ENCODE peak calls at places on chromosomes 11 and 22, in four cellular contexts. O is H1, C is GM12878, A is HepG2. I is an unnamed sample.

GRCh38 chr11:43681543-43681942 is 1.0 kb downstream of the HSD17B12 start:
- DNase-seq in O (no peak), C (no peak), A (peak), I (no peak)

GRCh38 chr11:46321757-46322156 is 25.5 kb upstream of the DGKZ start:
- DNase-seq in O (no peak), C (no peak), A (no peak), I (no peak)

GRCh38 chr11:65898656-65899355 is 1.4 kb downstream of the FOSL1 start:
- DNase-seq in O (no peak), C (no peak), A (no peak), I (no peak)

GRCh38 chr22:20244744-20245576 is 23.2 kb downstream of the RTN4R start:
- DNase-seq in O (no peak), C (no peak), A (no peak), I (peak)

GRCh38 chr11:69662021-69662698 is 13.0 kb downstream of the LTO1 start:
- DNase-seq in O (no peak), C (no peak), A (no peak), I (no peak)

GRCh38 chr11:45484326-45484725 is 181.1 kb downstream of the CHST1 start:
- DNase-seq in O (no peak), C (no peak), A (no peak), I (no peak)

GRCh38 chr22:35191412-35191811 is 65.9 kb upstream of the HMGXB4 start:
- DNase-seq in O (no peak), C (no peak), A (peak), I (no peak)

GRCh38 chr22:20979243-20979809 is 2.8 kb upstream of the LZTR1 start:
- DNase-seq in O (peak), C (no peak), A (no peak), I (peak)

GRCh38 chr11:8354622-8355417 is 91.1 kb upstream of the LMO1 start:
- DNase-seq in O (no peak), C (no peak), A (no peak), I (no peak)

GRCh38 chr22:20000246-20001081 is 16.2 kb downstream of the ARVCF start:
- DNase-seq in O (no peak), C (no peak), A (peak), I (no peak)

GRCh38 chr11:112345166-112345565 is 84.5 kb upstream of the PLET1 start:
- DNase-seq in O (no peak), C (no peak), A (no peak), I (no peak)

GRCh38 chr11:128342511-128343133 is 244.7 kb downstream of the ETS1 start:
- DNase-seq in O (no peak), C (peak), A (peak), I (no peak)

GRCh38 chr11:47857485-47858168 is 9.5 kb upstream of the NUP160 start:
- DNase-seq in O (no peak), C (no peak), A (no peak), I (no peak)

GRCh38 chr11:47070769-47071168 is 105.9 kb downstream of the ARFGAP2 start:
- DNase-seq in O (no peak), C (no peak), A (no peak), I (no peak)

GRCh38 chr22:38873469-38874411 is 1.7 kb upstream of the CBX6 start:
- DNase-seq in O (peak), C (peak), A (no peak), I (no peak)

GRCh38 chr22:29689872-29690213 is 30.0 kb upstream of the CABP7 start:
- DNase-seq in O (peak), C (no peak), A (peak), I (peak)

DNA sequence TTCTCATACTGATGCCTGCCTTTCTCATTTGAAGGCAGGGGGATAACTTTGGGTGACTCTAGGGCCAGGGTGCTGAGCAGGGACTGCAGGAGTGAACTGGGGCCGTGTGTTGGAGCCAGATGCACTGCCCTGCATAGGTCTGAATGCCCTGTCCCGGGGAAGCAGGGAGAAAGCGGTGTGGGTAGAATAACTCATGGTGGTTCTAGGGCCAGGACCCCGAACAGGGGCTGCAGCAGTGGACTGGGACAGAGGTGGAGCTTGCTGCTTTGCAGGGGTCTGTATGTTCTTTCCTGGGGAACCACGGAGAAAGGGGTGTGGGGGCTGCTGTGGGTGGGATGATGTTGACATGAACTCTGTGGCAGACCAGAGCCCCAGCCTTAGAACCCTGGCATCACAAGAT is 52.9 kb downstream of the GAB4 start:
- DNase-seq in O (peak), C (no peak), A (no peak), I (no peak)
- TF ChIP-seq BRCA1 in O (no peak), C (no peak), A (no peak), I (no peak)

DNA sequence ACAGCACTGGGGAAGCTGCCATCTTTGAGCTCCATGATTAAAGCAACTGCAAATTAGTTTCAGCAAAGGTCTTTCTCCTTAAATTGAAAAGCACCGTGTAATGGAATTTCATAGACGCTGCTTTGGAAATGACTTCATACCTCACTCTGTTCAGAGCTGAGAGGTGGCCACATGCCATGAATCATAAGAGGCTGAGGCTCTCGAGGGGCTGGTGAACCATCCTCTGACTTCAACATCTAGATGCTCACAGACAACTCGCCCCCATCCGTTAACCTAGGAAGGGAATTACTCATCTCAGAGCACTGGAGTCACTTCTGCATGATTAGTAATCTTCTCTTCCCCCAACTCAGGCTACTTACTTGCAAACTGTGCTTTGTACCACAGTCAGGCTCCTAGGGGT is 122.3 kb downstream of the RCN1 start:
- DNase-seq in O (no peak), C (no peak), A (no peak), I (no peak)
- TF ChIP-seq BRCA1 in O (no peak), C (no peak), A (no peak), I (no peak)

GRCh38 chr22:46262449-46263207 is 515 bp downstream of the PKDREJ start:
- DNase-seq in O (peak), C (no peak), A (no peak), I (no peak)

GRCh38 chr22:46259374-46259773 is 3.8 kb downstream of the PKDREJ start:
- DNase-seq in O (no peak), C (no peak), A (no peak), I (no peak)

GRCh38 chr22:46263208-46263575 is at the start of gene PKDREJ:
- DNase-seq in O (peak), C (no peak), A (no peak), I (no peak)

GRCh38 chr22:46256358-46256958 is 6.4 kb upstream of the CDPF1 start:
- DNase-seq in O (no peak), C (no peak), A (peak), I (peak)

DNA sequence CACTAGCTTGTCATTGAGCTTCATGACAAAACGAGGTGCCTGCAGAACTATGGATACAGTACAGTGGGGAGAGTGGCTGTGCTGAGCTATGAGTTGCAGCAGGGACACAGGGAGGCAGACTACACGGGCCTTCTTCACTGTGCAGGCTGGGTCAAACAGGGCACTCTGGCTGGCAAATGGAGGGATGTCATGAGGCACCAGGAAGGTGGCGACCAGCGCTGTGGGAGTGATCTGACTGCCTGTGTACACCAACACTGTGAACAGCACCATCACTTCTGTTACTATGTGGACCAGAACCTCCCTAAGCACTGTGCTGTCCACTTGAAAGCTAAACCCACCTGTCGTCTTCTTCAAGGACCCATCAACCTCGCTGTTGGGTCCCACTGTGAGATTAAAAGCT is 3.1 kb downstream of the PKDREJ start:
- DNase-seq in O (no peak), C (no peak), A (no peak), I (no peak)
- TF ChIP-seq BRCA1 in O (no peak), C (no peak), A (no peak), I (no peak)

DNA sequence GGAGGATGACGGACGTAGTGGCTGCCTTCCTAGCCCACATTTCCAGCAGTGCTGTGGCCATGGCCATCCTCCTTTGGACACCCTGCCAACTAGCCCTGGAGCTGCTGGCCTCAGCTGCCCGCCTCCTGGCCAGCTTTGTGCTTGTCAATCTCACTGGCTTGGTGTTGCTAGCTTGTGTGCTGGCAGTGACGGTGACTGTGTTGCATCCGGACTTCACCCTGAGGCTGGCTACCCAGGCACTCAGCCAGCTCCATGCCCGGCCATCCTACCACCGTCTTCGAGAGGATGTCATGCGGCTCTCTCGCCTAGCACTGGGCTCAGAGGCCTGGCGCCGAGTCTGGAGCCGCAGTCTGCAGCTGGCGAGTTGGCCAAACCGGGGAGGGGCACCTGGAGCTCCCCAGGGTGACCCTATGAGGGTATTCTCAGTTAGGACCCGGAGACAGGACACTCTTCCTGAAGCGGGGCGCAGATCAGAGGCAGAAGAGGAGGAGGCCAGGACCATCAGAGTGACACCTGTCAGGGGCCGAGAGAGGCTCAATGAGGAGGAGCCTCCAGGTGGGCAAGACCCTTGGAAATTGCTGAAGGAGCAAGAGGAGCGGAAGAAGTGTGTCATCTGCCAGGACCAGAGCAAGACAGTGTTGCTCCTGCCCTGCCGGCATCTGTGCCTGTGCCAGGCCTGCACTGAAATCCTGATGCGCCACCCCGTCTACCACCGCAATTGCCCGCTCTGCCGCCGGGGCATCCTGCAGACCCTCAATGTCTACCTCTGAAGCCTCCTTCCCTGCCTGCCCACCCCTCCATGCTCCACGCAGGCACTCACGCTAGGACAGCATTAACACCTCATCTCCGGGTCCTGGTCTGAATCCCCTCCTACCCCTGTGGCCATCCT is 1.6 kb downstream of the RNF26 start:
- DNase-seq in O (no peak), C (no peak), A (no peak), I (no peak)
- TF ChIP-seq BRCA1 in O (no peak), C (no peak), A (no peak), I (no peak)

GRCh38 chr22:23520875-23521441 is 59.1 kb downstream of the IGLL1 start:
- DNase-seq in O (peak), C (no peak), A (peak), I (peak)
- TF ChIP-seq BRCA1 in O (no peak), C (no peak), A (no peak), I (no peak)